ENCODE peak calls at places on chromosomes 16 and 17, in ten cellular contexts. R is EL, Q is activated T-helper 1 cell treated with Interleukin-2 at 50 U/mL for 16 hours, C is epithelial cell of esophagus, E is cardiac muscle cell, F is HCEC 1CT, K is T-helper 22 cell, P is lower leg skin, T is T-helper 2 cell, L is AG04450. A is an unnamed sample.

GRCh38 chr17:3034578-3034920 is 28.9 kb downstream of the OR1D5 start:
- DNase-seq in C (no peak), R (no peak), K (no peak), T (no peak), Q (no peak), F (no peak), L (no peak), P (no peak), E (no peak), A (no peak)

GRCh38 chr17:55056530-55056929 is 88.0 kb downstream of the STXBP4 start:
- DNase-seq in E (peak), P (no peak), C (peak), L (no peak), K (no peak), T (no peak), R (no peak), Q (no peak), F (no peak), A (no peak)

GRCh38 chr17:45241315-45242011 is 19.8 kb downstream of the FMNL1 start:
- DNase-seq in Q (no peak), T (no peak), P (no peak), C (peak), L (no peak), R (no peak), E (no peak), K (no peak), F (no peak), A (no peak)

GRCh38 chr17:8056232-8056975 is 17.5 kb downstream of the ALOX15B start:
- DNase-seq in R (peak), L (peak), C (peak), K (no peak), P (peak), F (peak), E (peak), T (no peak), Q (no peak), A (peak)

GRCh38 chr16:81708459-81709368 is 70.4 kb upstream of the PLCG2 start:
- DNase-seq in Q (no peak), E (no peak), R (no peak), K (no peak), P (no peak), F (no peak), L (no peak), C (no peak), T (no peak), A (no peak)

GRCh38 chr17:50262001-50262794 is 12.1 kb upstream of the TMEM92 start:
- DNase-seq in C (no peak), Q (no peak), T (no peak), L (no peak), F (no peak), E (no peak), K (no peak), P (no peak), R (no peak), A (peak)

GRCh38 chr16:78444-79145 is 570 bp downstream of the MPG start:
- DNase-seq in E (peak), R (peak), F (no peak), P (no peak), C (peak), Q (no peak), L (no peak), K (no peak), T (no peak), A (no peak)

GRCh38 chr16:8946544-8946943 is 17.2 kb downstream of the USP7 start:
- DNase-seq in F (no peak), K (no peak), E (no peak), Q (no peak), R (no peak), P (no peak), C (no peak), L (no peak), T (no peak), A (no peak)

GRCh38 chr17:28788100-28788499 is 44.3 kb downstream of the TRAF4 start:
- DNase-seq in P (no peak), F (no peak), Q (no peak), K (no peak), E (no peak), T (no peak), R (no peak), L (no peak), C (no peak), A (no peak)

GRCh38 chr17:62627904-62628603 is 584 bp downstream of the MRC2 start:
- DNase-seq in T (no peak), C (peak), E (peak), L (peak), P (no peak), F (peak), Q (no peak), R (peak), K (no peak), A (no peak)

GRCh38 chr16:75044800-75045361 is 46.1 kb downstream of the ZNRF1 start:
- DNase-seq in E (peak), C (peak), T (no peak), K (no peak), F (peak), Q (no peak), P (peak), L (no peak), R (peak), A (peak)

GRCh38 chr16:7547736-7548135 is 215.1 kb downstream of the RBFOX1 start:
- DNase-seq in Q (no peak), K (no peak), R (no peak), C (no peak), T (no peak), E (no peak), P (no peak), L (no peak), F (no peak), A (no peak)

GRCh38 chr16:27498020-27498419 is 51.7 kb downstream of the GTF3C1 start:
- DNase-seq in P (no peak), Q (no peak), F (no peak), R (no peak), E (no peak), T (no peak), K (no peak), C (no peak), L (no peak), A (no peak)

GRCh38 chr16:84471316-84471715 is 33.1 kb downstream of the MEAK7 start:
- DNase-seq in L (no peak), E (no peak), P (no peak), Q (no peak), F (no peak), K (no peak), C (no peak), T (no peak), R (no peak), A (no peak)

GRCh38 chr16:51409001-51409675 is 258.1 kb upstream of the SALL1 start:
- DNase-seq in K (no peak), Q (no peak), F (peak), C (peak), E (peak), P (no peak), T (no peak), R (no peak), L (no peak), A (no peak)

GRCh38 chr16:67399218-67399733 is 6.0 kb upstream of the TPPP3 start:
- DNase-seq in P (no peak), E (peak), C (peak), F (no peak), Q (peak), L (no peak), T (no peak), R (no peak), K (no peak), A (peak)

GRCh38 chr17:54172654-54173316 is 350.1 kb downstream of the KIF2B start:
- DNase-seq in P (no peak), F (no peak), T (no peak), E (peak), R (peak), Q (no peak), C (peak), K (no peak), L (no peak), A (no peak)

GRCh38 chr17:68324114-68324513 is 32.8 kb downstream of the ARSG start:
- DNase-seq in P (no peak), E (no peak), T (no peak), F (no peak), Q (no peak), L (no peak), K (no peak), C (no peak), R (no peak), A (no peak)

GRCh38 chr17:20213429-20213828 is 204.3 kb downstream of the SPECC1 start:
- DNase-seq in L (no peak), C (no peak), K (no peak), T (no peak), E (no peak), P (no peak), R (no peak), F (no peak), Q (no peak), A (no peak)

GRCh38 chr17:54967621-54968258 is 714 bp downstream of the COX11 start:
- DNase-seq in T (no peak), R (peak), C (peak), P (no peak), E (peak), Q (no peak), L (no peak), F (peak), K (no peak), A (no peak)

GRCh38 chr16:27792486-27793275 is 242.7 kb downstream of the KATNIP start:
- DNase-seq in E (no peak), P (no peak), T (no peak), L (no peak), F (no peak), K (no peak), C (no peak), R (peak), Q (no peak), A (no peak)

GRCh38 chr17:42422412-42422957 is 571 bp downstream of the CAVIN1 start:
- DNase-seq in L (no peak), Q (no peak), C (peak), K (no peak), T (no peak), R (no peak), E (peak), F (peak), P (no peak), A (no peak)

GRCh38 chr16:10906914-10907756 is 30.1 kb downstream of the CIITA start:
- DNase-seq in K (no peak), T (no peak), F (no peak), P (no peak), Q (no peak), R (no peak), C (no peak), E (no peak), L (no peak), A (no peak)

GRCh38 chr16:71767060-71767900 is 41.4 kb downstream of the AP1G1 start:
- DNase-seq in F (peak), P (no peak), E (no peak), K (no peak), C (no peak), R (no peak), L (no peak), T (no peak), Q (no peak), A (no peak)

GRCh38 chr16:58043571-58044155 is 18.1 kb downstream of the MMP15 start:
- DNase-seq in E (no peak), R (no peak), L (no peak), F (no peak), K (no peak), Q (no peak), T (no peak), C (no peak), P (no peak), A (no peak)

GRCh38 chr16:70570967-70571570 is 47.5 kb downstream of the SF3B3 start:
- DNase-seq in K (no peak), E (no peak), R (no peak), L (no peak), P (no peak), Q (no peak), F (no peak), C (no peak), T (no peak), A (no peak)

GRCh38 chr17:60170835-60171752 is 21.3 kb downstream of the CA4 start:
- DNase-seq in E (no peak), Q (no peak), P (no peak), T (no peak), K (no peak), C (no peak), F (no peak), L (no peak), R (no peak), A (no peak)

GRCh38 chr17:75542184-75542583 is 16.7 kb downstream of the LLGL2 start:
- DNase-seq in E (no peak), T (no peak), R (no peak), K (no peak), F (no peak), C (no peak), Q (no peak), P (no peak), L (no peak), A (no peak)

GRCh38 chr17:82098939-82099765 is 1.1 kb upstream of the FASN start:
- DNase-seq in L (no peak), R (no peak), F (no peak), E (no peak), Q (no peak), T (no peak), C (no peak), K (no peak), P (no peak), A (no peak)

GRCh38 chr17:38851434-38851833 is 2.1 kb downstream of the RPL23 start:
- DNase-seq in K (no peak), T (no peak), E (no peak), R (no peak), P (no peak), F (no peak), L (no peak), C (no peak), Q (no peak), A (no peak)

GRCh38 chr16:85860413-85861094 is 38.4 kb upstream of the IRF8 start:
- DNase-seq in T (no peak), K (no peak), Q (no peak), C (no peak), R (no peak), E (no peak), P (no peak), F (no peak), L (no peak), A (no peak)

GRCh38 chr17:57584050-57584551 is 161.0 kb downstream of the CCDC182 start:
- DNase-seq in E (peak), L (no peak), C (no peak), Q (no peak), F (no peak), R (no peak), K (no peak), T (no peak), P (no peak), A (no peak)

A was measured in cardiac septum.